ENCODE peak calls at places on chromosomes 3 and 15, in five cellular contexts. K is vagina, T is hippocampal formation, D is HFFc6, W is NB4. C is an unnamed sample.

GRCh38 chr3:177196473-177197040 is 725 bp downstream of the TBL1XR1 start:
- DNase-seq in D (peak), K (no peak), W (peak), T (peak), C (peak)

GRCh38 chr3:108897883-108898282 is 55.8 kb downstream of the GUCA1C start:
- DNase-seq in K (no peak), T (no peak), D (no peak), W (no peak), C (no peak)

GRCh38 chr3:23840521-23840920 is 34.8 kb downstream of the UBE2E1 start:
- DNase-seq in W (no peak), T (no peak), K (no peak), D (no peak), C (peak)

GRCh38 chr3:106963446-106963845 is 413.8 kb upstream of the CCDC54 start:
- DNase-seq in D (peak), W (no peak), K (no peak), T (no peak), C (no peak)

GRCh38 chr3:172256101-172256687 is 192.1 kb downstream of the GHSR start:
- DNase-seq in W (no peak), K (no peak), T (no peak), D (no peak), C (no peak)

GRCh38 chr15:39511915-39512260 is 69.0 kb upstream of the THBS1 start:
- DNase-seq in T (no peak), D (peak), W (no peak), K (peak), C (no peak)

GRCh38 chr3:149832086-149832485 is 19.1 kb downstream of the RNF13 start:
- DNase-seq in K (no peak), T (no peak), D (peak), W (no peak), C (no peak)

GRCh38 chr3:177410734-177411133 is 213.5 kb upstream of the TBL1XR1 start:
- DNase-seq in W (no peak), T (no peak), D (no peak), K (no peak), C (no peak)

GRCh38 chr3:190747566-190747965 is 114.9 kb downstream of the GMNC start:
- DNase-seq in K (no peak), T (no peak), W (no peak), D (no peak), C (no peak)

GRCh38 chr15:80695099-80695910 is at the start of gene ABHD17C:
- DNase-seq in D (peak), K (no peak), W (peak), T (peak), C (peak)

GRCh38 chr3:25257026-25257425 is 171.0 kb upstream of the RARB start:
- DNase-seq in W (no peak), K (no peak), T (no peak), D (no peak), C (no peak)

GRCh38 chr3:123262226-123262625 is 60.5 kb downstream of the SEC22A start:
- DNase-seq in T (no peak), D (no peak), K (no peak), W (no peak), C (no peak)

GRCh38 chr3:149768704-149769103 is 16.4 kb upstream of the COMMD2 start:
- DNase-seq in D (no peak), K (no peak), W (no peak), T (no peak), C (no peak)

GRCh38 chr15:89781055-89781454 is 4.9 kb downstream of the MESP2 start:
- DNase-seq in W (peak), D (no peak), T (no peak), K (no peak), C (no peak)